ENCODE peak calls at places on chromosomes 16 and 17, in six cellular contexts. One of them, this sample, is unnamed.

GRCh38 chr16:64459821-64460220 is 662.0 kb downstream of the CDH11 start:
- DNase-seq in HEK293T: no peak
- DNase-seq in C1 segment of cervical spinal cord: no peak
- DNase-seq in tibial artery: no peak
- DNase-seq in Kasumi-1: no peak
- DNase-seq in lung microvascular endothelial cell: no peak
- DNase-seq in this sample: no peak

GRCh38 chr17:19654901-19655300 is 6.3 kb downstream of the ALDH3A2 start:
- DNase-seq in C1 segment of cervical spinal cord: no peak
- DNase-seq in HEK293T: no peak
- DNase-seq in tibial artery: no peak
- DNase-seq in lung microvascular endothelial cell: peak
- DNase-seq in Kasumi-1: no peak
- DNase-seq in this sample: no peak

GRCh38 chr17:62187681-62188080 is 122.6 kb upstream of the MED13 start:
- DNase-seq in lung microvascular endothelial cell: peak
- DNase-seq in C1 segment of cervical spinal cord: no peak
- DNase-seq in tibial artery: no peak
- DNase-seq in Kasumi-1: no peak
- DNase-seq in HEK293T: no peak
- DNase-seq in this sample: no peak

GRCh38 chr16:3479654-3480216 is 15.6 kb downstream of the C16orf90 start:
- DNase-seq in lung microvascular endothelial cell: no peak
- DNase-seq in HEK293T: no peak
- DNase-seq in C1 segment of cervical spinal cord: no peak
- DNase-seq in tibial artery: no peak
- DNase-seq in Kasumi-1: no peak
- DNase-seq in this sample: no peak

GRCh38 chr17:19317359-19318095 is 45.0 kb downstream of the B9D1 start:
- DNase-seq in tibial artery: peak
- DNase-seq in Kasumi-1: no peak
- DNase-seq in C1 segment of cervical spinal cord: peak
- DNase-seq in lung microvascular endothelial cell: peak
- DNase-seq in HEK293T: peak
- DNase-seq in this sample: peak

GRCh38 chr17:38421224-38421841 is 6.9 kb upstream of the ARHGAP23 start:
- DNase-seq in Kasumi-1: no peak
- DNase-seq in lung microvascular endothelial cell: no peak
- DNase-seq in HEK293T: no peak
- DNase-seq in tibial artery: no peak
- DNase-seq in C1 segment of cervical spinal cord: no peak
- DNase-seq in this sample: peak

GRCh38 chr17:39626671-39627169 is at the start of gene PPP1R1B:
- DNase-seq in lung microvascular endothelial cell: no peak
- DNase-seq in HEK293T: no peak
- DNase-seq in tibial artery: no peak
- DNase-seq in Kasumi-1: no peak
- DNase-seq in C1 segment of cervical spinal cord: peak
- DNase-seq in this sample: no peak

GRCh38 chr16:20911361-20911760 is 10.8 kb downstream of the LYRM1 start:
- DNase-seq in lung microvascular endothelial cell: peak
- DNase-seq in HEK293T: no peak
- DNase-seq in tibial artery: no peak
- DNase-seq in Kasumi-1: no peak
- DNase-seq in C1 segment of cervical spinal cord: no peak
- DNase-seq in this sample: peak

GRCh38 chr16:3089717-3090592 is 9.1 kb downstream of the ZSCAN10 start:
- DNase-seq in C1 segment of cervical spinal cord: no peak
- DNase-seq in Kasumi-1: no peak
- DNase-seq in lung microvascular endothelial cell: no peak
- DNase-seq in HEK293T: no peak
- DNase-seq in tibial artery: no peak
- DNase-seq in this sample: no peak

GRCh38 chr17:61477204-61477834 is 25.1 kb downstream of the TBX4 start:
- DNase-seq in lung microvascular endothelial cell: no peak
- DNase-seq in C1 segment of cervical spinal cord: no peak
- DNase-seq in tibial artery: no peak
- DNase-seq in HEK293T: no peak
- DNase-seq in Kasumi-1: no peak
- DNase-seq in this sample: no peak

GRCh38 chr17:16941072-16941641 is 30.8 kb downstream of the TNFRSF13B start:
- DNase-seq in Kasumi-1: no peak
- DNase-seq in tibial artery: peak
- DNase-seq in HEK293T: no peak
- DNase-seq in lung microvascular endothelial cell: no peak
- DNase-seq in C1 segment of cervical spinal cord: no peak
- DNase-seq in this sample: no peak

GRCh38 chr17:79905832-79906231 is 66.6 kb upstream of the CBX4 start:
- DNase-seq in lung microvascular endothelial cell: no peak
- DNase-seq in HEK293T: peak
- DNase-seq in tibial artery: no peak
- DNase-seq in C1 segment of cervical spinal cord: no peak
- DNase-seq in Kasumi-1: peak
- DNase-seq in this sample: no peak

GRCh38 chr16:80583466-80583865 is 42.7 kb downstream of the DYNLRB2 start:
- DNase-seq in lung microvascular endothelial cell: peak
- DNase-seq in Kasumi-1: no peak
- DNase-seq in tibial artery: peak
- DNase-seq in HEK293T: no peak
- DNase-seq in C1 segment of cervical spinal cord: no peak
- DNase-seq in this sample: no peak

GRCh38 chr16:10868562-10869469 is 8.2 kb upstream of the CIITA start:
- DNase-seq in HEK293T: no peak
- DNase-seq in Kasumi-1: peak
- DNase-seq in lung microvascular endothelial cell: no peak
- DNase-seq in C1 segment of cervical spinal cord: peak
- DNase-seq in tibial artery: peak
- DNase-seq in this sample: peak

GRCh38 chr17:78717431-78717980 is 64.6 kb downstream of the CYTH1 start:
- DNase-seq in C1 segment of cervical spinal cord: peak
- DNase-seq in HEK293T: no peak
- DNase-seq in lung microvascular endothelial cell: peak
- DNase-seq in tibial artery: no peak
- DNase-seq in Kasumi-1: no peak
- DNase-seq in this sample: peak

This sample was measured in endothelial cell of umbilical vein.